ENCODE peak calls at places on chromosomes 2 and 18, in nine cellular contexts. K, Q, C, G, J, L, W, Z and T are unnamed samples.

GRCh38 chr2:148534416-148535205 is 109.9 kb upstream of the EPC2 start:
- DNase-seq in K (no peak), Z (peak; percentile 54), C (no peak), Q (no peak), G (peak; percentile 6), L (no peak), W (no peak), J (no peak), T (no peak)

GRCh38 chr2:130371723-130372054 is 15.8 kb downstream of the PTPN18 start:
- DNase-seq in C (no peak), Q (no peak), L (no peak), J (no peak), G (no peak), Z (no peak), K (no peak), W (no peak), T (no peak)

GRCh38 chr2:147844691-147845607 is at the start of gene ACVR2A:
- DNase-seq in G (peak; percentile 36), W (no peak), Z (peak; percentile 82), L (peak; percentile 26), K (peak; percentile 44), C (peak; percentile 94), Q (peak; percentile 70), J (peak; percentile 46), T (no peak)

GRCh38 chr2:119753041-119753929 is 6.4 kb upstream of the PTPN4 start:
- DNase-seq in J (peak; percentile 22), K (peak; percentile 29), G (peak; percentile 70), Q (peak; percentile 63), Z (peak; percentile 62), L (peak; percentile 54), C (no peak), W (no peak), T (no peak)

GRCh38 chr2:6692061-6692460 is 173.6 kb downstream of the CMPK2 start:
- DNase-seq in Q (no peak), W (no peak), G (no peak), J (no peak), L (no peak), Z (no peak), K (no peak), C (no peak), T (no peak)

GRCh38 chr2:29528891-29529520 is 392.4 kb downstream of the ALK start:
- DNase-seq in Z (no peak), K (peak; percentile 21), Q (no peak), J (no peak), L (no peak), G (peak; percentile 67), W (no peak), C (peak; percentile 85), T (no peak)

GRCh38 chr2:20474757-20475566 is 28.1 kb downstream of the RHOB start:
- DNase-seq in J (no peak), Z (no peak), C (no peak), G (no peak), K (no peak), W (no peak), L (no peak), Q (no peak), T (no peak)

GRCh38 chr2:195057001-195057400 is 600.0 kb upstream of the SLC39A10 start:
- DNase-seq in K (no peak), L (no peak), J (no peak), Z (no peak), W (no peak), C (no peak), Q (no peak), G (no peak), T (no peak)

GRCh38 chr2:222127660-222128059 is 171.1 kb downstream of the PAX3 start:
- DNase-seq in W (no peak), J (no peak), Q (no peak), Z (no peak), L (no peak), G (peak; percentile 67), K (no peak), C (no peak), T (no peak)

GRCh38 chr2:80086831-80087230 is 217.7 kb downstream of the LRRTM1 start:
- DNase-seq in Q (no peak), Z (no peak), W (no peak), L (no peak), K (no peak), G (peak; percentile 93), J (no peak), C (no peak), T (no peak)

GRCh38 chr18:10754128-10754527 is 228.3 kb downstream of the NAPG start:
- DNase-seq in J (no peak), Q (no peak), K (no peak), Z (no peak), G (no peak), C (no peak), W (no peak), L (no peak), T (no peak)

GRCh38 chr2:204432196-204432595 is 113.1 kb upstream of the PARD3B start:
- DNase-seq in W (no peak), L (no peak), J (no peak), K (no peak), C (no peak), Q (no peak), G (no peak), Z (no peak), T (no peak)

GRCh38 chr2:109616184-109616583 is 2.0 kb downstream of the SOWAHC start:
- DNase-seq in Z (no peak), C (no peak), L (no peak), Q (no peak), G (no peak), K (no peak), W (no peak), J (no peak), T (no peak)
- H3K4me3 ChIP-seq in Z (peak overlapping the region; percentile 80), C (peak overlapping the region; percentile 88), L (no peak overlapping the region), Q (peak overlapping the region; percentile 72), G (peak overlapping the region; percentile 92), K (no peak overlapping the region), W (peak overlapping the region; percentile 78), J (no peak overlapping the region), T (peak overlapping the region; percentile 65)

GRCh38 chr2:162212366-162212765 is 30.9 kb downstream of the FAP start:
- DNase-seq in Q (no peak), G (peak; percentile 75), K (no peak), C (no peak), L (no peak), Z (no peak), J (no peak), W (no peak), T (no peak)

GRCh38 chr2:162221064-162221463 is 22.2 kb downstream of the FAP start:
- DNase-seq in W (peak; percentile 60), G (peak; percentile 52), L (peak; percentile 46), C (peak; percentile 80), Q (peak; percentile 58), J (peak; percentile 20), K (peak; percentile 59), Z (peak; percentile 93), T (no peak)

GRCh38 chr2:162220438-162220837 is 22.8 kb downstream of the FAP start:
- DNase-seq in W (no peak), K (no peak), G (peak; percentile 44), Z (no peak), J (no peak), L (no peak), C (no peak), Q (no peak), T (no peak)

GRCh38 chr2:162215162-162215561 is 28.1 kb downstream of the FAP start:
- DNase-seq in L (no peak), Q (no peak), J (no peak), C (no peak), W (no peak), K (no peak), G (no peak), Z (no peak), T (no peak)

DNA sequence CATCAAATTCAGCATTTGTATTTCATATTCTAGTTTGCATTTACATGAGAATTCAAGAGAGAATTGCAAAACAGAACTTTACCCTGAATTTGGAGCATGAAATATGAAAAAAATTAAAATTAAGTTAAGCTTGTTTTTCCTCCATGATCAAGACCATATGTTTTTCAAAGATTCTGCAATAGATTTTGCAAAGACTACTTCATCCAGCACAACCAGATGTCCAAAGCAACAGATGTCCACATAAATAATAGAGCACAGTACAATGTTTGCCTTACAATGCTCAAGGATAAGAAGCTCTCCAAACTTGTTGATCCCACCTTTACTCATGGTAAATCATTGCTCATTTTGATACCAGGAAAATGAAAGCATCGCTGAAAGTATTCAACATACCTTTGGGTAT is 25.6 kb downstream of the FAP start:
- DNase-seq in Z (no peak), Q (no peak), W (no peak), J (no peak), L (no peak), K (no peak), C (no peak), G (peak; percentile 90), T (no peak)
- H3K36me3 ChIP-seq in Z (no peaks in the 10 kb centered on the region), Q (no peaks in the 10 kb centered on the region), W (no peaks in the 10 kb centered on the region), J (no peaks in the 10 kb centered on the region), L (no peaks in the 10 kb centered on the region), K (no peaks in the 10 kb centered on the region), C (peaks cover 84% of the 10 kb centered on the region), G (peaks cover 19% of the 10 kb centered on the region), T (no peaks in the 10 kb centered on the region)

GRCh38 chr2:138101718-138102117 is 137.4 kb downstream of the HNMT start:
- DNase-seq in W (no peak), C (no peak), J (no peak), G (no peak), L (no peak), Z (no peak), Q (no peak), K (no peak), T (no peak)

GRCh38 chr2:138102664-138103063 is 138.4 kb downstream of the HNMT start:
- DNase-seq in J (no peak), C (no peak), Z (no peak), W (no peak), K (no peak), L (no peak), Q (no peak), G (no peak), T (no peak)

GRCh38 chr2:138104071-138104470 is 139.8 kb downstream of the HNMT start:
- DNase-seq in W (no peak), Z (no peak), J (no peak), K (no peak), G (no peak), Q (no peak), C (no peak), L (no peak), T (no peak)

GRCh38 chr2:138105358-138105757 is 141.1 kb downstream of the HNMT start:
- DNase-seq in C (no peak), K (no peak), Q (no peak), G (peak; percentile 48), L (no peak), W (no peak), Z (no peak), J (no peak), T (no peak)

DNA sequence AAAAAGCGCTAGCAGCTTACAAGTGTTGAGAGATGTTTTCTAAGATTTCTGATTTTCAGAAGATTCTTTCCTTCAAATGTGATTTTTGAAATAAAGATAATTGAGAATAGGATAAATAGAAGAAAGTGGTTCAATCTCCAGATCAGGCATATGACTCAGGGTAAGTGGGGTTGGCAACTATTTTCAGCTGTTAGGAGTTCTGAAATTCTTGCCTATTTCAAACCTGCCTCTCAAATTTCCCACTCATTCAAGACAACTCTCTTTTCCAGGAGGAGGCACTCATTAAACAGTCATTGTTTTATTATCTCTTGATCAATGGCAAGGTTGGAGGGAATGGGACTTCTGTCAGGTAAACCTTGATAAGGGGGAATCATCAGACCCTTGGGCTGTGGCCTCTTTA is 138.9 kb downstream of the HNMT start:
- DNase-seq in K (no peak), Q (no peak), J (no peak), W (no peak), Z (no peak), C (no peak), L (no peak), G (no peak), T (no peak)
- H3K4me3 ChIP-seq in K (no peak overlapping the region), Q (no peak overlapping the region), J (no peak overlapping the region), W (no peak overlapping the region), Z (no peak overlapping the region), C (no peak overlapping the region), L (no peak overlapping the region), G (no peak overlapping the region), T (no peak overlapping the region)

GRCh38 chr2:45746888-45747287 is 95.4 kb downstream of the PRKCE start:
- DNase-seq in Z (no peak), C (no peak), Q (no peak), W (no peak), J (no peak), L (no peak), K (no peak), G (peak; percentile 29), T (no peak)
- H3K36me3 ChIP-seq in Z (no peaks in the 10 kb centered on the region), C (no peaks in the 10 kb centered on the region), Q (no peaks in the 10 kb centered on the region), W (no peaks in the 10 kb centered on the region), J (no peaks in the 10 kb centered on the region), L (no peaks in the 10 kb centered on the region), K (no peaks in the 10 kb centered on the region), G (no peaks in the 10 kb centered on the region), T (no peaks in the 10 kb centered on the region)